ENCODE peak calls at places on chromosomes 1 and 21, in five cellular contexts. B is IMR-90, N is GM04504, V is OCI-LY7, O is GDM1. Q is an unnamed sample.

GRCh38 chr1:116962976-116963639 is 38.5 kb upstream of the CD101 start:
- DNase-seq in O (peak; percentile 22), V (no peak), B (no peak), N (no peak), Q (no peak)

GRCh38 chr1:18256318-18257235 is 149.0 kb downstream of the IGSF21 start:
- DNase-seq in N (no peak), B (no peak), V (peak; percentile 60), O (no peak), Q (no peak)

GRCh38 chr1:42000781-42001180 is 82.1 kb upstream of the HIVEP3 start:
- DNase-seq in B (no peak), O (no peak), V (no peak), N (no peak), Q (no peak)

GRCh38 chr1:231020139-231020601 is 19.9 kb downstream of the FAM89A start:
- DNase-seq in B (peak; percentile 28), N (no peak), V (no peak), O (no peak), Q (no peak)

GRCh38 chr1:8763888-8764287 is 53.6 kb downstream of the RERE start:
- DNase-seq in V (peak; percentile 48), N (no peak), B (peak; percentile 9), O (no peak), Q (no peak)

GRCh38 chr1:161198877-161199431 is at the start of gene ADAMTS4:
- DNase-seq in O (no peak), N (peak; percentile 67), B (peak; percentile 76), V (no peak), Q (no peak)

GRCh38 chr1:240998024-240998423 is 359.0 kb downstream of the RGS7 start:
- DNase-seq in B (no peak), V (no peak), N (peak; percentile 16), O (no peak), Q (peak; percentile 25)

GRCh38 chr21:39776589-39776988 is 31.6 kb downstream of the IGSF5 start:
- DNase-seq in N (no peak), B (no peak), V (no peak), O (no peak), Q (no peak)

GRCh38 chr1:115877511-115877910 is 36.6 kb upstream of the NHLH2 start:
- DNase-seq in B (no peak), V (no peak), N (no peak), O (peak; percentile 31), Q (no peak)